ENCODE peak calls at places on chromosomes 1 and 21, in five cellular contexts. U, M, X, B and J are unnamed samples.

GRCh38 chr1:111605553-111605952 is 14.0 kb upstream of the RAP1A start:
- DNase-seq in U (no peak), M (peak), X (no peak), B (no peak), J (no peak)

GRCh38 chr1:17909634-17910033 is 154.5 kb downstream of the ACTL8 start:
- DNase-seq in U (no peak), M (no peak), X (no peak), B (peak), J (peak)

GRCh38 chr1:2415801-2416208 is 3.4 kb upstream of the PEX10 start:
- DNase-seq in U (no peak), M (no peak), X (peak), B (peak), J (peak)

GRCh38 chr1:32806910-32807523 is 10.1 kb downstream of the YARS1 start:
- DNase-seq in U (no peak), M (no peak), X (no peak), B (no peak), J (no peak)

GRCh38 chr1:212446333-212446732 is 13.6 kb downstream of the NENF start:
- DNase-seq in U (no peak), M (no peak), X (no peak), B (no peak), J (peak)

GRCh38 chr1:119379117-119379516 is 10.5 kb downstream of the HAO2 start:
- DNase-seq in U (no peak), M (no peak), X (no peak), B (no peak), J (no peak)

GRCh38 chr1:109979489-109980091 is 5.0 kb upstream of the AHCYL1 start:
- DNase-seq in U (peak), M (no peak), X (no peak), B (no peak), J (no peak)

GRCh38 chr1:199574949-199575348 is 452.6 kb upstream of the NR5A2 start:
- DNase-seq in U (peak), M (no peak), X (peak), B (no peak), J (no peak)

GRCh38 chr21:34705032-34705431 is 36.2 kb downstream of the CLIC6 start:
- DNase-seq in U (no peak), M (no peak), X (no peak), B (no peak), J (no peak)

GRCh38 chr1:91148641-91149069 is 126.8 kb upstream of the ZNF644 start:
- DNase-seq in U (peak), M (no peak), X (peak), B (no peak), J (no peak)

GRCh38 chr1:52455686-52456085 is 51.3 kb downstream of the PRPF38A start:
- DNase-seq in U (no peak), M (no peak), X (no peak), B (no peak), J (no peak)

GRCh38 chr1:34162852-34163766 is 1.9 kb downstream of the CSMD2 start:
- DNase-seq in U (peak), M (peak), X (no peak), B (peak), J (peak)

GRCh38 chr1:6988796-6989195 is 203.5 kb downstream of the CAMTA1 start:
- DNase-seq in U (no peak), M (no peak), X (no peak), B (no peak), J (peak)

GRCh38 chr1:62285440-62285839 is 33.8 kb downstream of the KANK4 start:
- DNase-seq in U (no peak), M (no peak), X (no peak), B (no peak), J (no peak)

GRCh38 chr21:33042812-33043211 is 17.1 kb downstream of the OLIG2 start:
- DNase-seq in U (peak), M (no peak), X (no peak), B (no peak), J (no peak)

GRCh38 chr1:166084613-166085012 is 82.2 kb downstream of the FAM78B start:
- DNase-seq in U (no peak), M (no peak), X (peak), B (no peak), J (no peak)

GRCh38 chr21:46157396-46157986 is 2.1 kb upstream of the FTCD start:
- DNase-seq in U (no peak), M (no peak), X (no peak), B (no peak), J (no peak)

GRCh38 chr1:5974631-5975030 is 17.6 kb downstream of the NPHP4 start:
- DNase-seq in U (no peak), M (no peak), X (no peak), B (no peak), J (peak)

GRCh38 chr1:207799989-207800648 is 48.3 kb downstream of the CD46 start:
- DNase-seq in U (no peak), M (no peak), X (peak), B (no peak), J (no peak)

GRCh38 chr1:228161381-228161780 is 4.2 kb upstream of the IBA57 start:
- DNase-seq in U (no peak), M (no peak), X (no peak), B (no peak), J (peak)

GRCh38 chr1:207405814-207406213 is 48.3 kb upstream of the CR2 start:
- DNase-seq in U (no peak), M (no peak), X (no peak), B (no peak), J (no peak)

GRCh38 chr1:223706077-223706988 is 6.0 kb upstream of the CAPN2 start:
- DNase-seq in U (peak), M (no peak), X (no peak), B (no peak), J (no peak)

GRCh38 chr1:35808376-35809155 is 750 bp downstream of the AGO4 start:
- DNase-seq in U (peak), M (peak), X (no peak), B (peak), J (peak)

GRCh38 chr1:99728494-99729235 is 37.8 kb downstream of the FRRS1 start:
- DNase-seq in U (peak), M (peak), X (no peak), B (no peak), J (no peak)

GRCh38 chr1:156852414-156852874 is 6.5 kb downstream of the INSRR start:
- DNase-seq in U (peak), M (peak), X (no peak), B (no peak), J (no peak)

GRCh38 chr1:3630914-3631313 is 6.1 kb downstream of the TPRG1L start:
- DNase-seq in U (no peak), M (no peak), X (no peak), B (no peak), J (no peak)

GRCh38 chr1:224884428-224884827 is 45.0 kb upstream of the DNAH14 start:
- DNase-seq in U (peak), M (no peak), X (no peak), B (no peak), J (no peak)

GRCh38 chr21:28632718-28633408 is 359.8 kb downstream of the LTN1 start:
- DNase-seq in U (no peak), M (no peak), X (no peak), B (no peak), J (no peak)

GRCh38 chr21:18041012-18041411 is 203.6 kb upstream of the CHODL start:
- DNase-seq in U (peak), M (no peak), X (peak), B (no peak), J (no peak)

GRCh38 chr1:6688001-6688400 is 13.6 kb downstream of the DNAJC11 start:
- DNase-seq in U (no peak), M (no peak), X (no peak), B (no peak), J (no peak)

GRCh38 chr21:33383056-33383888 is 19.9 kb upstream of the IFNGR2 start:
- DNase-seq in U (peak), M (peak), X (no peak), B (peak), J (peak)

GRCh38 chr1:180268556-180269044 is 38.5 kb downstream of the LHX4 start:
- DNase-seq in U (no peak), M (no peak), X (no peak), B (no peak), J (peak)

GRCh38 chr1:187566371-187566770 is 737.6 kb downstream of the PLA2G4A start:
- DNase-seq in U (no peak), M (no peak), X (no peak), B (no peak), J (no peak)